ENCODE peak calls at places on chromosomes 4 and X, in seven cellular contexts. M is tibial nerve; F is GM23248; A is CD8-positive, alpha-beta memory T cell; Q is adipocyte; W is psoas muscle; Z is mammary epithelial cell. S is an unnamed sample. For H3K36me3 and H3K27me3, the result is how much of the 10 kb centered on the place peaks cover.

GRCh38 chr4:132614682-132615081 is 534.4 kb upstream of the PCDH10 start:
- DNase-seq in Z (no peak), Q (peak), A (no peak), F (peak), W (no peak), M (no peak), S (no peak)

GRCh38 chr4:23674694-23675093 is 215.2 kb downstream of the PPARGC1A start:
- DNase-seq in Z (no peak), F (no peak), W (no peak), Q (no peak), A (no peak), M (no peak), S (no peak)

GRCh38 chrX:25296850-25297249 is 281.1 kb upstream of the ARX start:
- DNase-seq in F (no peak), Z (no peak), Q (no peak), M (no peak), W (no peak), A (no peak), S (no peak)

GRCh38 chrX:13614154-13614553 is 38.8 kb upstream of the TCEANC start:
- DNase-seq in Q (no peak), M (no peak), A (no peak), Z (no peak), W (no peak), F (peak), S (no peak)

GRCh38 chrX:121754301-121754700 is 706.9 kb downstream of the GLUD2 start:
- DNase-seq in Z (no peak), A (no peak), Q (no peak), W (no peak), M (no peak), F (no peak), S (no peak)

GRCh38 chr4:24915121-24915922 is 2.5 kb upstream of the CCDC149 start:
- DNase-seq in F (no peak), Q (no peak), W (no peak), A (no peak), Z (no peak), M (no peak), S (no peak)

GRCh38 chr4:2087170-2087569 is 28.0 kb downstream of the NAT8L start:
- DNase-seq in F (peak), W (no peak), A (no peak), Q (no peak), Z (no peak), M (no peak), S (no peak)

GRCh38 chrX:129833153-129834004 is 10.3 kb downstream of the ZDHHC9 start:
- DNase-seq in M (no peak), W (no peak), Z (no peak), A (no peak), Q (peak), F (peak), S (peak)

GRCh38 chr4:98491862-98492554 is 166.4 kb downstream of the TSPAN5 start:
- DNase-seq in A (no peak), F (peak), W (no peak), M (no peak), Q (peak), Z (peak), S (peak)

GRCh38 chr4:153137677-153138630 is 66.3 kb upstream of the TRIM2 start:
- DNase-seq in M (no peak), Q (no peak), W (no peak), A (no peak), Z (no peak), F (no peak), S (peak)

GRCh38 chr4:73593631-73594241 is 26.5 kb downstream of the RASSF6 start:
- DNase-seq in W (no peak), Z (no peak), A (no peak), M (no peak), F (peak), Q (peak), S (no peak)

GRCh38 chr4:137968956-137969709 is 273.0 kb downstream of the SLC7A11 start:
- DNase-seq in Q (no peak), M (no peak), W (no peak), F (peak), Z (no peak), A (no peak), S (peak)

GRCh38 chr4:140395668-140396067 is 22.2 kb downstream of the SCOC start:
- DNase-seq in Z (no peak), A (no peak), F (no peak), M (no peak), W (no peak), Q (no peak), S (no peak)

GRCh38 chr4:55444822-55445221 is 49.1 kb downstream of the TMEM165 start:
- DNase-seq in F (peak), Z (no peak), Q (peak), W (no peak), M (no peak), A (no peak), S (peak)

GRCh38 chr4:165784672-165785071 is 88.4 kb upstream of the TLL1 start:
- DNase-seq in F (no peak), Z (no peak), W (no peak), A (no peak), Q (no peak), M (no peak), S (peak)

GRCh38 chr4:108868606-108869227 is 105.9 kb upstream of the ETNPPL start:
- DNase-seq in M (no peak), A (no peak), Z (no peak), Q (no peak), F (no peak), W (no peak), S (no peak)

GRCh38 chr4:185624248-185624568 is 88.9 kb upstream of the PDLIM3 start:
- DNase-seq in F (no peak), A (no peak), Q (no peak), Z (no peak), M (no peak), W (no peak), S (no peak)

GRCh38 chrX:138945219-138945618 is 233.7 kb upstream of the FGF13 start:
- DNase-seq in Z (peak), M (no peak), Q (no peak), W (no peak), F (peak), A (no peak), S (no peak)

GRCh38 chrX:107672955-107673378 is 44.7 kb downstream of the PRPS1 start:
- DNase-seq in A (peak), Q (peak), F (peak), W (peak), M (peak), Z (peak), S (peak)

GRCh38 chr4:25842229-25842840 is 20.5 kb downstream of the SEL1L3 start:
- DNase-seq in W (no peak), A (peak), Z (no peak), M (no peak), F (no peak), Q (no peak), S (no peak)

GRCh38 chr4:10982305-10982704 is 297.7 kb upstream of the CLNK start:
- DNase-seq in Q (no peak), W (no peak), F (no peak), A (no peak), M (no peak), Z (no peak), S (no peak)

GRCh38 chr4:11428701-11429571 is at the start of gene HS3ST1:
- DNase-seq in W (peak), M (peak), Q (peak), A (peak), Z (peak), F (peak), S (peak)

GRCh38 chr4:40247350-40247749 is 50.5 kb downstream of the RHOH start:
- DNase-seq in A (peak), W (no peak), M (no peak), Z (no peak), Q (no peak), F (no peak), S (no peak)

GRCh38 chr4:11821774-11822430 is 393.2 kb upstream of the HS3ST1 start:
- DNase-seq in W (no peak), Q (no peak), A (no peak), M (no peak), Z (no peak), F (no peak), S (no peak)

GRCh38 chr4:36476135-36476534 is 194.7 kb downstream of the DTHD1 start:
- DNase-seq in W (no peak), M (no peak), A (no peak), Q (no peak), F (no peak), Z (no peak), S (no peak)

GRCh38 chr4:87659247-87659931 is 9.3 kb downstream of the DMP1 start:
- DNase-seq in M (no peak), W (no peak), Z (peak), F (peak), Q (no peak), A (no peak), S (no peak)

GRCh38 chr4:147942729-147943128 is 210.8 kb downstream of the ARHGAP10 start:
- DNase-seq in A (no peak), Q (peak), M (no peak), W (no peak), F (peak), Z (no peak), S (no peak)

GRCh38 chrX:23952401-23952800 is 44.6 kb downstream of the CXorf58 start:
- DNase-seq in Q (no peak), W (no peak), M (no peak), F (no peak), Z (no peak), A (no peak), S (no peak)

GRCh38 chr4:22574880-22575279 is 59.0 kb upstream of the ADGRA3 start:
- DNase-seq in Z (peak), A (no peak), F (no peak), W (no peak), Q (no peak), M (no peak), S (no peak)

GRCh38 chr4:14111730-14112171 is 484.2 kb upstream of the BOD1L1 start:
- DNase-seq in W (no peak), F (peak), A (no peak), Z (peak), Q (peak), M (no peak), S (peak)

GRCh38 chr4:89752932-89753598 is 83.9 kb downstream of the SNCA start:
- DNase-seq in Z (peak), A (no peak), M (no peak), W (no peak), F (peak), Q (peak), S (peak)

GRCh38 chr4:17535906-17536305 is 20.9 kb downstream of the CLRN2 start:
- DNase-seq in A (no peak), Q (no peak), Z (no peak), W (no peak), F (no peak), M (no peak), S (no peak)

GRCh38 chrX:33465137-33465536 is 253.8 kb upstream of the DMD start:
- DNase-seq in M (no peak), Z (no peak), F (no peak), W (no peak), Q (no peak), A (no peak), S (no peak)

DNA sequence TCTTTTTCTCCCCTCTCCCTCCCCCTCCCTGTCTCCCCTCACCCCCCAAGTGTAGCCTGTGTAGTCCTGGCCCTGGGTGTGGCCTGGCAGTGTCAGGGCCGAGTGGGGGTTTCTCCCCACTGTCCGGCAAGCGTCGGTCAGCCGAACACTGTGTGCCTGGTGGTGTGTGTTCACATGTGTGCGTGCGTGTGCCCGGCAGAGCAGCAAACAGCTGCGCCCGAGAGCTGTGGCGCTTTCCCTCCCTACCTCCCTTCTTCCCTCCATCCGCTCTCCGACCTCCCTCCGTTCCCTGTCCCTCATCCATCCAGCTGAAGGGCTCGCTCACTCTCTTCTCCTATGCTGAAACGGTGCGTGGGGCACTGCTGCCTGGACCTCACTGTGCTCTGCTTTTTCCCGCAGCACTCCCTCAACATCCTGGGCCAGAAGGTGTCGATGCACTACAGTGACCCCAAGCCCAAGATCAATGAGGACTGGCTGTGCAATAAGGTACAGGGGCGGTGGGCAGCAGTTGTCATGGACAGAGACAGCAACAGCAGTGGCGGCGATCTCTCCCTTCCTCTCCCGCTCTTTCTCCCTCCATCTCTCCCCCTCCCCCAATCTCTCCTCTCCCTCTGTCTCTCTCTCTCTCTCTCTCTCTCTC is 17.4 kb upstream of the UBA1 start:
- DNase-seq in M (no peak), F (no peak), A (no peak), Z (no peak), W (no peak), Q (no peak), S (no peak)
- H3K36me3 ChIP-seq in M (half or more), F (under half), A (under half), Z (under half), W (under half), Q (half or more), S (under half)

GRCh38 chrX:12327836-12328235 is 189.6 kb downstream of the FRMPD4 start:
- DNase-seq in Z (peak), W (no peak), F (no peak), Q (no peak), M (no peak), A (no peak), S (no peak)
- H3K4me3 ChIP-seq in Z (no peak), W (no peak), F (no peak), Q (no peak), M (no peak), A (no peak), S (no peak)

DNA sequence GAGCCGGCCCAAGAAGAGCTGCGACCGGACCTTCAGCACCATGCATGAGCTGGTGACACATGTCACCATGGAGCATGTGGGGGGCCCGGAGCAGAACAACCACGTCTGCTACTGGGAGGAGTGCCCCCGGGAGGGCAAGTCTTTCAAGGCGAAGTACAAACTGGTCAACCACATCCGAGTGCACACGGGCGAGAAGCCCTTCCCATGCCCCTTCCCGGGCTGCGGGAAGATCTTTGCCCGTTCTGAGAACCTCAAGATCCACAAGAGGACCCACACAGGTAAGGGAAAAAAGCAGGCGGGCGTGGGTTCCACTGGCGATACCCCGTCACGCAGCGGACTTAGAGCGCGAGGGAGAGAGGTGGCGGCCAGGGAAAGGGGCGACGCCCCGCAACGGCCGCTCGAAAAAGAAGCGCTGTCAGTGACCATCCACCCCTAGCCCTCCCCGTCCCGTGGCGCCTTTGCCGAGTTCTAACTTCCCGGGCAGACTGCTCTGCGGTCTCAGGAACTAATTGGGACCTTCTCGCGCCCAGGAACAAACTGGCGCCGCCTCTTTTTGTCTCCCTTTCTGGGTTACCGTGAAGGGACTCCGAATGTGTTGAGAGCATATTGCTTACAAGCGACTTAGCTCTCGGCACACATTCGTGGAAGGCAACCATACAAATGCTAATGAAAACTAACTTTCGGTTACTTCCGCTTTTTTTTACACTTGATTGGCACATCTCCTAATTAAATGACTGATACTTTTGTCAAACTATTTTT is 1.7 kb downstream of the ZIC3 start:
- DNase-seq in A (no peak), M (no peak), W (no peak), Z (no peak), Q (no peak), F (peak), S (no peak)
- H3K27me3 ChIP-seq in A (under half), M (half or more), W (under half), Z (under half), Q (half or more), F (under half), S (under half)

GRCh38 chrX:44063611-44064010 is 90.4 kb upstream of the NDP start:
- DNase-seq in Z (peak), F (no peak), M (no peak), W (no peak), A (no peak), Q (no peak), S (no peak)
- H3K36me3 ChIP-seq in Z (under half), F (under half), M (under half), W (under half), A (under half), Q (under half), S (under half)

DNA sequence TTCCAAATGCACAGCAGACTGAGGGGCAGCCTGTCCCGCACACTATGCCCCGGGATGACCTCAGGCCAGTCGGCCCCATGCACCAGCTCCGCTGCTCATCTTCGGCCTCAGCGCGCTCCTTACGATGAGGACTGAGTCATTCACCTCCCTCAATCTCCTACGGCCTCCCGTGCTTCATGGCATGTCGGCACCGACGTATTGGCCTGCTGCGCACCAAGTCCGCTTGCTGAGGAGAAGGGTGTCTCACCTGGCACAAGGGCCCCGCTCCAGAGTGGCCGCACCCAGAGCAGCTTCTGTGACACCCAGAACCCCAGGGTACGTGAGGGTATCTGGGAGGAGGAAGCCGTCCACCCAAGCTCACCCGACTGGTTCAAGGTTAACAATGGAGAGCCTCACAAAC is 35.5 kb downstream of the GAK start:
- DNase-seq in Z (no peak), M (no peak), W (no peak), F (no peak), A (no peak), Q (no peak), S (no peak)
- H3K4me3 ChIP-seq in Z (no peak), M (no peak), W (no peak), F (no peak), A (no peak), Q (no peak), S (no peak)

GRCh38 chr4:122584517-122584916 is 36.3 kb downstream of the IL21 start:
- DNase-seq in F (peak), Z (peak), A (no peak), W (no peak), Q (peak), M (no peak), S (no peak)

GRCh38 chr4:122591196-122591595 is 29.7 kb downstream of the IL21 start:
- DNase-seq in M (no peak), F (peak), W (no peak), Z (no peak), A (no peak), Q (no peak), S (no peak)

GRCh38 chr4:122583906-122584305 is 37.0 kb downstream of the IL21 start:
- DNase-seq in F (peak), M (no peak), W (no peak), A (no peak), Z (peak), Q (peak), S (no peak)

DNA sequence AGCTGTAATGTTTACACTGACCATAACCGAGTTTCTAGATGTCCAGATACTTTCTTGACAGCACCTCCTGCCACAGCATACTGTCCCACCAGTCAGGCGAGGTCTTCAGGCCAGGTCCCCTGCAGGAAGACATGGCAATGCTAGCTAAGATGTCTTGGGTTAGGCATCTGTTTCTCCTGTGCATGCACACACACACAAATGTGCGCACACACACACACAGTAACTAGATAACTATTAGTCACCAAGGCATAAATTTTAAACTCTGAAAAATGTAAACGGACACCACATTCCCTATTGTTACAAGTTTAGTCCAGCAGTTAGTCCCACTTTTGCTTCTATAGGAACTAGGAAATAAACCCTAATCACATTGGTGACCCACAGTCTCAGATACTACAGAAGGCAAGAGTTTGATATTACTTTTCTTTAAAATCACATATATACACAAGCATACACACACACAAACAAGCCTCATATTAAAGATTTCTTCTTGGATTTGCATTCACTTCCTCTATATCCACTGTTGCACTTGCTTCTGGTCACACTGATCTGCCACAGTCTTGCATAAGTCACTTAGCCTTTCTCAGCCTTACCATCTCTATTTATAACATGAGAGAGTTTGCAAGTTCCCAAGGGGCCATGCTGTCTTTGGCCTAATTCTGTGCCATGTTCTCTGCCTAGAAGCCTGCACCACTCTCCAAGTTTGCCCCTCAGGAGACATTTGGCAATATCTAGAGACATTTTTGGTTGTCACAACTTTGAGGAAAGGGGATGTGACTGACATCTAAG is 32.2 kb downstream of the IL21 start:
- DNase-seq in Q (peak), A (no peak), Z (no peak), W (no peak), M (no peak), F (peak), S (peak)
- H3K27me3 ChIP-seq in Q (under half), A (under half), Z (under half), W (under half), M (under half), F (under half), S (under half)

DNA sequence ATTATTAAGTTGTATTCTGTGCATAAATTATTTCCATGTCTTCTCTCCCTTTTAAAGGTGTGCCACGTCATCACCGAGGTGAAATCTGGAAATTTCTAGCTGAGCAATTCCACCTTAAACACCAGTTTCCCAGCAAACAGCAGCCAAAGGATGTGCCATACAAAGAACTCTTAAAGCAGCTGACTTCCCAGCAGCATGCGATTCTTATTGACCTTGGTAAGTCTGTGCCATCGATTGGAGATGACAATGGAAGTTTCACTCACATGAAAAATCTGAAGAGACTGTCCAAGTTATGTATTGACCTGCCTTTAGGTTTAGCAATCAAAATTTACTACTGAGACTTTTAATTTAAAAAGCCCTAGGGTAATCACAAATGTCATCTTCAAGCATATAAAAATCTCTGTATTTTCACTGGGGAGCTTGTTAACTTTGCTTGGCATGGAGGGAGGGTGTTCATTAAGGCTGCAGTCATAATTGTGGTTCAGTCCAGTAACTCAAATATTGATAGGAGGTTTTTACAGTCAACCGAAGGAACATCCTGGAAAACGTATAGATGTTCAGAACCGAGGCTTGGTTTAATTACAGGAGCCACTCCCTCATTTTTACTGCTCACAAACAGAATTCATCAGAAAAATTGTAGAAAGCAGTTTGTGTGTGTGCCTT is 142.9 kb downstream of the PTTG2 start:
- DNase-seq in M (no peak), A (no peak), Z (no peak), W (no peak), F (no peak), Q (no peak), S (no peak)
- H3K36me3 ChIP-seq in M (under half), A (under half), Z (under half), W (under half), F (under half), Q (under half), S (under half)

S was measured in MG63.